ENCODE peak calls at places on chromosomes 5 and 9, in eight cellular contexts. E is midbrain, F is endothelial cell, Q is KG1, I is colonic mucosa, W is germinal center, H is NCI-H345, Y is sciatic nerve. X is an unnamed sample.
A peak's percentile ranks its signal among the peaks of the same experiment; 100 is the strongest.

GRCh38 chr9:105883847-105884246 is 189.5 kb downstream of the TMEM38B start:
- DNase-seq in E (no peak), F (no peak), Q (peak; percentile 33), I (no peak), W (no peak), H (no peak), Y (no peak), X (no peak)

GRCh38 chr9:71685394-71685793 is 82.9 kb downstream of the CEMIP2 start:
- DNase-seq in E (no peak), F (no peak), Q (peak; percentile 23), I (peak; percentile 32), W (no peak), H (no peak), Y (no peak), X (no peak)

GRCh38 chr5:28344803-28345433 is 1306.5 kb upstream of the CDH9 start:
- DNase-seq in E (peak; percentile 33), F (peak; percentile 32), Q (peak; percentile 40), I (no peak), W (no peak), H (peak; percentile 70), Y (no peak), X (peak; percentile 85)

GRCh38 chr5:67014191-67014590 is 182.4 kb downstream of the CD180 start:
- DNase-seq in E (no peak), F (no peak), Q (no peak), I (no peak), W (no peak), H (no peak), Y (no peak), X (no peak)

GRCh38 chr9:113895526-113895925 is 19.4 kb downstream of the ZNF618 start:
- DNase-seq in E (no peak), F (no peak), Q (no peak), I (no peak), W (no peak), H (no peak), Y (no peak), X (no peak)

GRCh38 chr9:109481747-109482325 is 16.3 kb downstream of the PTPN3 start:
- DNase-seq in E (no peak), F (no peak), Q (no peak), I (no peak), W (no peak), H (no peak), Y (no peak), X (no peak)

GRCh38 chr9:130927995-130928900 is 10.8 kb downstream of the FIBCD1 start:
- DNase-seq in E (no peak), F (no peak), Q (no peak), I (peak; percentile 79), W (peak; percentile 45), H (peak; percentile 11), Y (no peak), X (no peak)

GRCh38 chr5:58366461-58366860 is 93.4 kb downstream of the PLK2 start:
- DNase-seq in E (no peak), F (no peak), Q (no peak), I (no peak), W (no peak), H (no peak), Y (no peak), X (no peak)

GRCh38 chr5:57010786-57011185 is 58.9 kb upstream of the MIER3 start:
- DNase-seq in E (no peak), F (no peak), Q (no peak), I (no peak), W (no peak), H (no peak), Y (no peak), X (no peak)

GRCh38 chr9:89792189-89793123 is 187.6 kb downstream of the GADD45G start:
- DNase-seq in E (no peak), F (no peak), Q (no peak), I (no peak), W (no peak), H (no peak), Y (peak; percentile 35), X (no peak)

GRCh38 chr5:154129868-154130267 is 60.7 kb upstream of the GALNT10 start:
- DNase-seq in E (no peak), F (no peak), Q (no peak), I (no peak), W (no peak), H (no peak), Y (no peak), X (no peak)

GRCh38 chr5:137995077-137995746 is 37.7 kb downstream of the FAM13B start:
- DNase-seq in E (no peak), F (no peak), Q (no peak), I (no peak), W (no peak), H (no peak), Y (no peak), X (no peak)

GRCh38 chr9:35691325-35691631 is 1.6 kb upstream of the TPM2 start:
- DNase-seq in E (no peak), F (no peak), Q (no peak), I (no peak), W (no peak), H (no peak), Y (no peak), X (no peak)

GRCh38 chr9:82332018-82332773 is 343.6 kb downstream of the SPATA31D1 start:
- DNase-seq in E (no peak), F (no peak), Q (no peak), I (no peak), W (no peak), H (no peak), Y (no peak), X (peak; percentile 35)